ENCODE peak calls at places on chromosomes 12 and 14, in five cellular contexts. K is uterus, U is upper lobe of left lung, F is GM12892, V is erythroblast. E is an unnamed sample.

GRCh38 chr12:52258335-52258901 is 16.0 kb upstream of the KRT86 start:
- DNase-seq in U (no peak), V (no peak), F (no peak), K (no peak), E (peak; percentile 51)

GRCh38 chr12:132027636-132028035 is 77.9 kb downstream of the EP400 start:
- DNase-seq in U (no peak), K (no peak), F (no peak), V (no peak), E (no peak)

GRCh38 chr12:19338405-19338804 is 100.9 kb upstream of the AEBP2 start:
- DNase-seq in U (no peak), V (no peak), K (no peak), F (no peak), E (no peak)

GRCh38 chr12:106446429-106447092 is 89.0 kb downstream of the POLR3B start:
- DNase-seq in U (no peak), K (no peak), F (no peak), V (no peak), E (no peak)

GRCh38 chr12:28537474-28537873 is 347.2 kb downstream of the CCDC91 start:
- DNase-seq in U (no peak), F (no peak), V (no peak), K (no peak), E (no peak)

GRCh38 chr14:23359722-23360447 is 5.1 kb downstream of the EFS start:
- DNase-seq in K (no peak), F (no peak), V (no peak), U (no peak), E (no peak)

GRCh38 chr14:103801459-103801858 is 45.9 kb downstream of the PPP1R13B start:
- DNase-seq in K (no peak), U (peak; percentile 56), V (no peak), F (no peak), E (no peak)

GRCh38 chr14:89617471-89618291 is 200.6 kb upstream of the FOXN3 start:
- DNase-seq in K (no peak), V (peak; percentile 60), U (peak; percentile 44), F (no peak), E (peak; percentile 23)

GRCh38 chr12:30769802-30770201 is 15.1 kb upstream of the CAPRIN2 start:
- DNase-seq in U (no peak), V (no peak), F (no peak), K (no peak), E (no peak)

GRCh38 chr14:75933712-75934296 is 48.0 kb downstream of the TGFB3 start:
- DNase-seq in K (no peak), V (no peak), U (no peak), F (no peak), E (no peak)

GRCh38 chr14:104678346-104678745 is 11.1 kb upstream of the INF2 start:
- DNase-seq in F (no peak), V (no peak), U (no peak), K (peak; percentile 55), E (no peak)

GRCh38 chr14:52299692-52300278 is 14.3 kb upstream of the PTGER2 start:
- DNase-seq in K (no peak), U (no peak), F (no peak), V (peak; percentile 42), E (no peak)

GRCh38 chr14:53022593-53022992 is 71.7 kb upstream of the FERMT2 start:
- DNase-seq in F (no peak), U (no peak), K (no peak), V (no peak), E (no peak)

GRCh38 chr14:72692678-72693077 is 201.2 kb downstream of the DPF3 start:
- DNase-seq in K (no peak), U (no peak), F (no peak), V (no peak), E (no peak)

GRCh38 chr12:132597333-132598283 is 12.8 kb downstream of the LRCOL1 start:
- DNase-seq in F (no peak), V (peak; percentile 42), K (no peak), U (no peak), E (no peak)

GRCh38 chr12:106097011-106097410 is 41.7 kb downstream of the NUAK1 start:
- DNase-seq in K (no peak), V (no peak), U (no peak), F (no peak), E (no peak)

GRCh38 chr14:38964630-38965029 is 138.4 kb downstream of the SEC23A start:
- DNase-seq in K (no peak), V (no peak), F (no peak), U (no peak), E (no peak)

GRCh38 chr14:104099096-104100041 is 13.9 kb downstream of the ASPG start:
- DNase-seq in V (no peak), F (no peak), K (no peak), U (no peak), E (no peak)

GRCh38 chr12:49624919-49625577 is 1.7 kb downstream of the PRPF40B start:
- DNase-seq in U (no peak), F (no peak), V (no peak), K (no peak), E (no peak)

GRCh38 chr14:104634886-104635570 is 30.5 kb upstream of the TMEM179 start:
- DNase-seq in K (no peak), F (no peak), U (no peak), V (no peak), E (no peak)

GRCh38 chr14:37591941-37592287 is 3.1 kb downstream of the FOXA1 start:
- DNase-seq in V (no peak), F (no peak), K (no peak), U (peak; percentile 36), E (no peak)

GRCh38 chr12:110726018-110726417 is 16.7 kb downstream of the PPP1CC start:
- DNase-seq in U (no peak), F (no peak), V (no peak), K (no peak), E (no peak)

GRCh38 chr14:47392351-47392750 is 283.1 kb downstream of the MDGA2 start:
- DNase-seq in U (no peak), V (no peak), F (no peak), K (no peak), E (no peak)

GRCh38 chr14:60508707-60509437 is at the start of gene SIX6:
- DNase-seq in F (no peak), K (no peak), U (no peak), V (no peak), E (no peak)

GRCh38 chr14:100828448-100828834 is 2.5 kb downstream of the MEG3 start:
- DNase-seq in V (no peak), K (no peak), U (no peak), F (no peak), E (no peak)

GRCh38 chr12:38392584-38393144 is 76.1 kb downstream of the ALG10B start:
- DNase-seq in F (no peak), K (no peak), V (no peak), U (peak; percentile 56), E (no peak)

DNA sequence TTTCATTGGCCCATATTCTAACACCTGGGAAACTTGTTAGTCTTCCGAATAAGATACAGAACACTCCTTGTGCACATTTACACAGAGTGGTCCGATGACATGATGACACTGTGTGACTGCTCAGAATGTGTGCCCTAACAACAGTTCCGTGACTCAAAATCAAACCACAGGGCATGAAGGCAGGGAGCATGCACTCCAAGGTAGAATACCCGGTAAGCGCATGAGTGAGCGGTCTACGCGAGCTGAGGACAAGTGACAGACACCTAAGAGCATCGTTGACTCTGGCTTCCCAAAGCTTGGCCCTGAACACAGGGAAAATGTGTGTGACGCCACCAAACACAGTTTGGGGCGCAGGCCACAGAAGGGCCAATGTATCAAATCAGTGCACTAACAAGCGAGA is 18.6 kb downstream of the CLIP1 start:
- DNase-seq in U (no peak), F (no peak), V (no peak), K (no peak), E (no peak)
- TF ChIP-seq POLR2A in U (no peak), F (no peak), V (no peak), K (no peak), E (no peak)

GRCh38 chr12:71440393-71441349 is 1.1 kb downstream of the LGR5 start:
- DNase-seq in F (no peak), U (no peak), K (no peak), V (peak; percentile 13), E (no peak)
- TF ChIP-seq POLR2A in F (no peak), U (no peak), K (no peak), V (no peak), E (no peak)

DNA sequence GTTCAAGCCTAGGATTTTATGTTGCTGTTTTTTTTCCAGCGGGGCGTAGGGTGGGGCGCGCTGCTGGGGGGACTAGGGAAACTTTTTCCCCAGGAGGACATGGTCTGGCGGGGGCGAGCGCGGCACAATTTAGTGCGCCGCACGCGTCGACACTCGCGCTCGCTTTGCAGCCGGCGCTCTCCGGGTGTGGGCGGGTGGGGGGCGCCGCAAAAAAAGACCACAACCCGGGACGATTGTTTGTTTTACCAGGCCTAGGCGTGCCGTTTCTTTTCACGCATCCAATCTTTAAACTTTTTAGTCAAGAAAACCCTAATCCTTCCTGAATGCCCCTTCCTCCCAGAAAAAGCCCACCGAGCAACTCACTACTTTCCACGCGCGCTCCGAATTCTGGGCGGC is 865 bp upstream of the ZFP36L1 start:
- DNase-seq in F (no peak), V (no peak), U (no peak), K (no peak), E (no peak)
- TF ChIP-seq POLR2A in F (no peak), V (no peak), U (no peak), K (no peak), E (no peak)

DNA sequence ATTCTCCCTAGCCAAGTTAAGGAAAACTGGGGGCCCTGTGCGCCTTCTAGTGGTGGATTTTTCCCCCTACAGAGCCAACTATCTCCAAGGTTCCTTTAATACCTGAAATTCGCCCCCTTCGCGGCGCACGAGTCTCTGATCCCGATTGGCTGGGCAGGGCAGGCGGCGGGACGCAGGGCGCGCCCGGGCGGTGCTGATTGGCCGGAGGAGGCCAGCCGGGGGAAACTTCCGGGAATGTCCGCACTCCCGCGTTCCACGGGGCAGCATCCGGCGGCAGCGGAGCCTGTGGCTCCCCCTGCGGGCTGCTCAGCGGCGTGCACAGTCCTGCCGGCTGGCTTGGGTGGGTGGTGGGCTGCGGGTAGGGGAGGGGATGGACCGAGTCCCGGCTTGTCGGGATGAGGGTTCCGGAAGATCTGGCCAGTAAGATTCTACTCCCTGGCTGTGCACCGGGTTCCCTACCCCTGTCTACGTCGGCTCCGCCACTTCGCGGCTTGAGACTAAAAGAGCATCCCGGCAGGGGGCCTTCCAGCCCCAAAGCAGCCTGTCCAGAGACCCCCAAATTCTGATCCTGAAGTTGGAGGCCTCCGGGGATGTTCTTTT is at the start of gene NABP2:
- DNase-seq in F (peak; percentile 100), U (peak; percentile 98), K (peak; percentile 98), V (peak; percentile 95), E (peak; percentile 98)
- TF ChIP-seq POLR2A in F (peak; percentile 47), U (peak; percentile 18), K (peak; percentile 51), V (peak; percentile 47), E (no peak)

DNA sequence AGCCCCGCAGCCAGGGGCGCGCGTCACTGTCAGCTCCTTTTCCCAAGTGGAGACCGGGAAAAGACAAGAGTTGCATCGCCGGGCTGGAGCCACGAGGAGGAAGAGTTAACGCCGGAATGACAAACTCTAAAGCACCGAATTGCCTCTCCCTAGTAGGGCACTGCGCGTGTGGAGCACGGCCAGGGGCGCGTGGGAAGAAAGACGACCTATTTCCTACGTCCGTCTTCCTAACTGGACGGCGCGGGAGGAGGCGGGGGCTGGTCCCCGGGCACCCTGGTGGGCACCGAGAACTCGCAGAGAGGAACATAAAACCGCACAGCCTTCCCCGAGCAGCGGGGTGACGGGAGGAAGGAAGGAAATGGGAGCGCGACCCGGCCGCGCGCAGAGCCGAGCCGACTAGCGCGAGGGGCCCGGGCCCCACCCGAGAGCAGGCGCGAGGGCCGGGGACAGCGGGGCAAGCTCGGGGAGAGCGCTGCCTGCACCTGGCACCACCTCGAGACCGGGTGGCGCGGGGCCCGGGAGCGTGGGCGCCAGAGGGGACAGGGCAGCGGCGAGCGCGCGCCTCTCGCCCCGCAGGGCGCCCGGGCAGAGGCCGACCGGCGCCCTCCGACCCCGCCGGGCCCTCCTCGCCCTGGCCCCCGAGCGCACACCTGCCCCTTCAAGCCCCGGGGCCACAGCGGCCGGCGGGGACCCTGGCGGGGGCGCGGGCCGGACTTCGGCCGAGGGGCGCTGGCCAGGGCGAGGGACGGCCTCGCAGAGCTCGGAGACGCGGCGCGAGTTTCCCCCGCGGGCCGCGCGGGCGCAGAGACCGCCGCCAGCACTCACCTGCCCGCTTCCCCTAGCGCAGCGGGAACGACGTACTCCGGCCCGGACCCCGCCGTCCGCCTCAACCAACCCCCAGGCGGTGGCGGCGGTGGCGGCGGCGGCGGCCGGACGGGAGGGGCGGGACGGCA is 480 bp downstream of the SETD3 start:
- DNase-seq in U (peak; percentile 59), K (peak; percentile 51), F (peak; percentile 36), V (peak; percentile 55), E (peak; percentile 49)
- TF ChIP-seq POLR2A in U (peak; percentile 58), K (peak; percentile 67), F (peak; percentile 55), V (no peak), E (no peak)

E was measured in breast epithelium.